ENCODE peak calls at places on chromosomes 16 and 17, in seven cellular contexts. I is IMR-90, Q is osteoblast, C is fibroblast of lung, T is esophagus squamous epithelium, K is gastrocnemius medialis, W is neuronal stem cell. D is an unnamed sample. For H3K9me3, the result is how much of the 10 kb centered on the place peaks cover.

GRCh38 chr16:84481051-84481735 is 23.3 kb downstream of the MEAK7 start:
- DNase-seq in I (no peak), Q (no peak), C (no peak), T (no peak), K (no peak), W (no peak), D (no peak)

GRCh38 chr17:28684963-28685362 is 23.0 kb downstream of the SUPT6H start:
- DNase-seq in I (peak), Q (no peak), C (peak), T (no peak), K (peak), W (no peak), D (no peak)

GRCh38 chr17:1577186-1577585 is 14.6 kb upstream of the PITPNA start:
- DNase-seq in I (peak), Q (peak), C (peak), T (no peak), K (peak), W (no peak), D (no peak)

GRCh38 chr17:681738-682137 is 32.9 kb downstream of the VPS53 start:
- DNase-seq in I (peak), Q (peak), C (no peak), T (no peak), K (no peak), W (peak), D (no peak)

GRCh38 chr17:57552114-57552601 is 192.9 kb downstream of the CCDC182 start:
- DNase-seq in I (no peak), Q (no peak), C (peak), T (no peak), K (peak), W (no peak), D (no peak)

GRCh38 chr17:19284005-19284959 is 47.1 kb downstream of the EPN2 start:
- DNase-seq in I (no peak), Q (peak), C (no peak), T (no peak), K (no peak), W (no peak), D (peak)

GRCh38 chr16:84555418-84556196 is 51.1 kb upstream of the MEAK7 start:
- DNase-seq in I (no peak), Q (no peak), C (no peak), T (no peak), K (no peak), W (no peak), D (no peak)

GRCh38 chr17:47692895-47693666 is 880 bp upstream of the TBKBP1 start:
- DNase-seq in I (no peak), Q (no peak), C (no peak), T (no peak), K (peak), W (no peak), D (no peak)

GRCh38 chr16:46650224-46650623 is 29.0 kb upstream of the SHCBP1 start:
- DNase-seq in I (peak), Q (peak), C (peak), T (no peak), K (peak), W (no peak), D (no peak)

GRCh38 chr16:11857161-11857560 is 5.8 kb upstream of the RSL1D1 start:
- DNase-seq in I (peak), Q (no peak), C (peak), T (no peak), K (peak), W (no peak), D (no peak)

GRCh38 chr16:20866792-20867191 is 33.4 kb downstream of the DCUN1D3 start:
- DNase-seq in I (no peak), Q (no peak), C (peak), T (no peak), K (no peak), W (no peak), D (no peak)

GRCh38 chr17:4725646-4726300 is 5.5 kb upstream of the MED11 start:
- DNase-seq in I (no peak), Q (no peak), C (no peak), T (no peak), K (no peak), W (no peak), D (no peak)
- H3K27ac ChIP-seq in I (no peak), Q (no peak), C (no peak), T (no peak), K (no peak), W (no peak), D (no peak)

GRCh38 chr16:54926166-54926838 is 4.4 kb upstream of the IRX5 start:
- DNase-seq in I (peak), Q (peak), C (no peak), T (no peak), K (no peak), W (no peak), D (no peak)

GRCh38 chr16:54927125-54928015 is 3.3 kb upstream of the IRX5 start:
- DNase-seq in I (no peak), Q (no peak), C (no peak), T (no peak), K (no peak), W (no peak), D (no peak)

GRCh38 chr16:54923055-54923473 is 7.6 kb upstream of the IRX5 start:
- DNase-seq in I (no peak), Q (no peak), C (no peak), T (no peak), K (no peak), W (no peak), D (no peak)

GRCh38 chr16:54921229-54921824 is 9.3 kb upstream of the IRX5 start:
- DNase-seq in I (no peak), Q (no peak), C (no peak), T (no peak), K (no peak), W (no peak), D (no peak)

DNA sequence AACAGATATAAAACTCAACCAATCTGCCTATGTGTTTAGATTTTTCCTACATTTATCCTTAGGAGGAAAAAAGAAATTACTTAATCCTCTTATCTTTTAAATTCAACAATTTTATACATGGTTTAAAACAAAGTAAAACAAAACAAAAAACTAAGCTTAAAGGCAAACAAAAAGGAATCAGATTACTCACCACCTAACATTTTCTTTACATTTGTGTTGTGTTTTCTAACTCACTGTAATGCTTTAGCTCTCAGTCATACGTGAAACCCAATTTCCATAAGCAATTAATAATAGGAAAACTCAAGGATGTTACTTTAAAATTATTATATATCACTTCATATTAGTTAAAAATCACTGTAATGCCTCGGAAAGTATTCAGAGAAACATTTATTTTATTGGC is 6.7 kb upstream of the IRX5 start:
- DNase-seq in I (no peak), Q (no peak), C (no peak), T (no peak), K (no peak), W (no peak), D (no peak)
- H3K4me3 ChIP-seq in I (no peak), Q (no peak), C (no peak), T (no peak), K (no peak), W (no peak), D (no peak)

DNA sequence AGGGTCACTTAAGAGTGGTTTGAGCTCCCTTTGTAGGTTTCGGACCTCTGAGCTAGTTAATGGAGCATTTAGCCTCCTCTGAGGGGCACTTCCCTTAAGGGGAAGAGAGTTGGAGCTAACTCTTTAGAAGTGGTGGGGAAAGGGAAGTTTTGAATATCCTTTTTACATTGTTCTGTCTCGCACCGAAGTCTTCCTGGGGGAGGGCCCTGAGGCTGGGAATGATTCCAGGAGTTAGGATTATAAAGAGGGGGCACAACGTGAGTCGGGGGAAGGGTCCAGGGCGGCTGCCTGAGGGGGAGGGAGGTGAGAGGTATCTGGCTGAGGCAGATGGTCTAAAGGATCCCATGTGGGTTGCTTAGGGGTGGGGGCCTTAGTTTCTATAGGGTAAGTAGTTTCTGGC is 32.3 kb downstream of the SEC14L1 start:
- DNase-seq in I (no peak), Q (no peak), C (no peak), T (no peak), K (no peak), W (no peak), D (no peak)
- H3K9me3 ChIP-seq in I (under half), Q (under half), C (under half), T (under half), K (under half), W (under half), D (under half)

GRCh38 chr17:38873646-38874380 is 4.0 kb downstream of the LASP1 start:
- DNase-seq in I (no peak), Q (no peak), C (no peak), T (no peak), K (no peak), W (no peak), D (no peak)

GRCh38 chr17:38875477-38876080 is 5.7 kb downstream of the LASP1 start:
- DNase-seq in I (no peak), Q (peak), C (no peak), T (no peak), K (no peak), W (no peak), D (no peak)

GRCh38 chr17:38877130-38877851 is 7.4 kb downstream of the LASP1 start:
- DNase-seq in I (no peak), Q (peak), C (no peak), T (no peak), K (no peak), W (no peak), D (peak)

GRCh38 chr17:38872671-38873385 is 3.0 kb downstream of the LASP1 start:
- DNase-seq in I (no peak), Q (no peak), C (no peak), T (no peak), K (no peak), W (no peak), D (no peak)

DNA sequence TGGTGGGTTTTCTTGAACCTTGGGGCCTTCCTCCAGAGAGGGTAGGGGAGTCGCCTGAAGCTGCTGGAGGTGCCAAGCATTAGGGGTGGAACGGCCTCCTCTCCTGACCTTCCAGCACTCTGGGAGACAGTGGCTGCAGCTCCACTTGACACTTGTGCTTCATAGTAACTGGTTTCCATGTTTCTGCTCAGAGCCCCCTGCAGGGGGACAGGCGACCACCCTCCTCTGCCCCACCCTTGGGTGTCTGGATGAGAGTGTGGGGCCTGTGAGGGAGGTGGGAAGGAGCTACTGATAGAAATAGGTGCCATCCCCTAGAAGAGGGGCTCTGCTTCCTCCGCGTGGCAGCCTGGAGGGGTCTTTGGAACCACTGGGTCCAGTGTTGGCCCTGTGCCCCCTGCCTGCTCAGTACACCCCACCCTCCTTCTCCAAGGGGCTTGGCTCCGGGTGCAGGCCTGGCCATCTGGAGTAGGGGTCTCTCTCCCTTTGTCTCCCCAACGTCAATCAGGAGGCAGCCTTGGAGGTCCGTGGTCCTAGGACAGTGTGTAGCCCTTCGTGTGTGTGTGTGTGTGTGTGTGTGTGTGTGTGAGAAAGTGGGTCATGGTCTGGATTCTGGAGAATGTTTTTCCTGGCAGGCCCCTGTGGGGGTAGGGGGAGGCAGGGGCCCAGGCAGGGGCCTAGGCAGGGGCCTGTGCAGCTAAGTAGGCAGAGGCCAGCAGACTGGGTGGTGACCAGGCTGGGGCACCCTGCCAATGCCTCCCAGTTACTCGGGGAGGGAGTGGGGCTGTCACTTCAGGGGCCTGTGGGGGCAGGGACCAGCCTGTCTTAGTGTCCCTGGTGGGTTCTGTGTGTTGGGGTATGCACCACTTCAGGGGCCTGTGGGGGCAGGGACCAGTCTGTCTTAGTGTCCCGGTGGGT is 4.9 kb downstream of the LASP1 start:
- DNase-seq in I (no peak), Q (peak), C (peak), T (no peak), K (no peak), W (no peak), D (no peak)
- H3K27ac ChIP-seq in I (peak), Q (peak), C (peak), T (peak), K (peak), W (no peak), D (peak)

GRCh38 chr16:4375717-4376116 is 4.1 kb downstream of the VASN start:
- DNase-seq in I (no peak), Q (no peak), C (no peak), T (no peak), K (no peak), W (no peak), D (no peak)
- H3K4me3 ChIP-seq in I (peak), Q (peak), C (peak), T (peak), K (no peak), W (no peak), D (no peak)

DNA sequence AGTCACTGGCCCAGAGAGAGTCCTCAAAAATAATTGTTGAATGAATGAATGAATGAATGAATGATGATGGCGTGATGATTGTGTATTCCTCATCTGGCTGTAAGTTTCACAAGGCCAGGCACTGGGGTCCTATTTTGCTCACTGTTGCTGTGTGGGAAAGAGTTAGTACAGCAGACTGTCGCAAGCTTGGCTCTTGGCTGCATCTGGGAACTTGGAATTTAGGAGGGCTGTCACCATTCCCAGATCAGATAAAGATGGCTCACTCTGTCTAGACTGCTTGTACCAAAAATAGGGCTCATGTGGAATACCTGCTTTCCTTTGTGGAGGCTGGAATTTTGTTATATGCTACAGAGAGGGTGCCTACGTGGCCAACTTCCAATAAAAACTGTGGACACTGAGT is 530.6 kb downstream of the WWOX start:
- DNase-seq in I (no peak), Q (no peak), C (no peak), T (no peak), K (peak), W (no peak), D (no peak)
- H3K9me3 ChIP-seq in I (under half), Q (under half), C (under half), T (under half), K (under half), W (under half), D (under half)

GRCh38 chr17:63941751-63942150 is 9.6 kb upstream of the CD79B start:
- DNase-seq in I (no peak), Q (peak), C (no peak), T (no peak), K (no peak), W (no peak), D (no peak)

GRCh38 chr17:63939884-63940283 is 7.8 kb upstream of the CD79B start:
- DNase-seq in I (no peak), Q (peak), C (no peak), T (no peak), K (no peak), W (no peak), D (no peak)

GRCh38 chr17:63939401-63939800 is 7.3 kb upstream of the CD79B start:
- DNase-seq in I (no peak), Q (peak), C (no peak), T (no peak), K (no peak), W (no peak), D (no peak)

GRCh38 chr17:63941162-63941561 is 9.0 kb upstream of the CD79B start:
- DNase-seq in I (no peak), Q (peak), C (no peak), T (no peak), K (no peak), W (no peak), D (no peak)

GRCh38 chr17:63940584-63940983 is 8.5 kb upstream of the CD79B start:
- DNase-seq in I (no peak), Q (peak), C (no peak), T (no peak), K (no peak), W (no peak), D (no peak)
- H3K27ac ChIP-seq in I (no peak), Q (no peak), C (no peak), T (no peak), K (peak), W (no peak), D (no peak)

D was measured in CD4-positive, alpha-beta memory T cell.